ENCODE peak calls at places on chromosomes 5 and 9, in nine cellular contexts. R, D, C, Z, O, I, S, K and B are unnamed samples.

GRCh38 chr5:371811-372555 is 50.5 kb downstream of the AHRR start:
- DNase-seq in R (peak), D (peak), C (peak), Z (no peak), O (peak), I (no peak), S (no peak), K (peak), B (no peak)

GRCh38 chr5:7976411-7977190 is 107.7 kb downstream of the MTRR start:
- DNase-seq in R (no peak), D (no peak), C (no peak), Z (no peak), O (no peak), I (no peak), S (no peak), K (no peak), B (no peak)

GRCh38 chr9:89928106-89928505 is 323.3 kb downstream of the GADD45G start:
- DNase-seq in R (no peak), D (no peak), C (no peak), Z (no peak), O (no peak), I (no peak), S (no peak), K (no peak), B (no peak)

GRCh38 chr5:168291961-168292782 is 727 bp downstream of the WWC1 start:
- DNase-seq in R (no peak), D (peak), C (no peak), Z (no peak), O (no peak), I (no peak), S (no peak), K (no peak), B (no peak)

GRCh38 chr9:114742947-114743346 is 61.0 kb upstream of the TEX48 start:
- DNase-seq in R (no peak), D (no peak), C (no peak), Z (no peak), O (peak), I (no peak), S (no peak), K (no peak), B (no peak)

GRCh38 chr9:133263557-133263956 is 11.4 kb downstream of the ABO start:
- DNase-seq in R (no peak), D (no peak), C (no peak), Z (no peak), O (no peak), I (no peak), S (no peak), K (no peak), B (no peak)

GRCh38 chr5:105903069-105903468 is 1767.7 kb downstream of the EFNA5 start:
- DNase-seq in R (no peak), D (no peak), C (no peak), Z (peak), O (peak), I (no peak), S (no peak), K (no peak), B (no peak)

GRCh38 chr9:126113756-126114408 is 212.7 kb upstream of the MVB12B start:
- DNase-seq in R (peak), D (no peak), C (no peak), Z (no peak), O (no peak), I (no peak), S (no peak), K (no peak), B (no peak)

GRCh38 chr9:109989296-109989695 is 209.3 kb downstream of the PALM2AKAP2 start:
- DNase-seq in R (no peak), D (no peak), C (no peak), Z (no peak), O (peak), I (no peak), S (no peak), K (no peak), B (peak)

GRCh38 chr5:150582281-150582791 is 58.1 kb upstream of the SYNPO start:
- DNase-seq in R (no peak), D (peak), C (no peak), Z (no peak), O (peak), I (no peak), S (no peak), K (no peak), B (no peak)

GRCh38 chr5:93585054-93585751 is 2.2 kb downstream of the NR2F1 start:
- DNase-seq in R (no peak), D (no peak), C (no peak), Z (no peak), O (no peak), I (no peak), S (no peak), K (no peak), B (no peak)

GRCh38 chr9:28853487-28853886 is 1280.2 kb upstream of the C9orf72 start:
- DNase-seq in R (no peak), D (no peak), C (no peak), Z (no peak), O (no peak), I (no peak), S (no peak), K (no peak), B (no peak)

GRCh38 chr5:116492016-116492623 is 82.5 kb downstream of the SEMA6A start:
- DNase-seq in R (peak), D (no peak), C (no peak), Z (peak), O (peak), I (peak), S (no peak), K (no peak), B (peak)

GRCh38 chr5:168481330-168481788 is 4.9 kb upstream of the RARS1 start:
- DNase-seq in R (no peak), D (peak), C (no peak), Z (no peak), O (no peak), I (no peak), S (no peak), K (no peak), B (no peak)

GRCh38 chr5:96699186-96699820 is 37.1 kb downstream of the CAST start:
- DNase-seq in R (no peak), D (no peak), C (no peak), Z (no peak), O (no peak), I (no peak), S (no peak), K (no peak), B (no peak)

GRCh38 chr9:101326501-101326900 is 58.3 kb downstream of the BAAT start:
- DNase-seq in R (no peak), D (no peak), C (no peak), Z (no peak), O (no peak), I (no peak), S (no peak), K (no peak), B (no peak)

GRCh38 chr9:76576344-76576743 is 117.4 kb downstream of the GCNT1 start:
- DNase-seq in R (no peak), D (peak), C (no peak), Z (peak), O (peak), I (peak), S (peak), K (no peak), B (peak)

GRCh38 chr5:138752951-138753793 is at the start of gene CTNNA1:
- DNase-seq in R (peak), D (peak), C (peak), Z (no peak), O (peak), I (no peak), S (peak), K (peak), B (no peak)

GRCh38 chr5:67301285-67301904 is 104.8 kb upstream of the CD180 start:
- DNase-seq in R (peak), D (peak), C (no peak), Z (peak), O (peak), I (peak), S (no peak), K (peak), B (peak)

GRCh38 chr5:151141535-151141934 is 16.0 kb downstream of the ANXA6 start:
- DNase-seq in R (no peak), D (peak), C (no peak), Z (no peak), O (no peak), I (no peak), S (no peak), K (no peak), B (no peak)

GRCh38 chr5:66840527-66841013 is 244.4 kb downstream of the MAST4 start:
- DNase-seq in R (no peak), D (no peak), C (no peak), Z (no peak), O (peak), I (no peak), S (no peak), K (no peak), B (no peak)

GRCh38 chr5:57304931-57305330 is 131.1 kb downstream of the GPBP1 start:
- DNase-seq in R (no peak), D (no peak), C (no peak), Z (no peak), O (no peak), I (no peak), S (no peak), K (no peak), B (no peak)

GRCh38 chr5:31106742-31107546 is 86.5 kb upstream of the CDH6 start:
- DNase-seq in R (no peak), D (no peak), C (no peak), Z (no peak), O (no peak), I (no peak), S (no peak), K (no peak), B (no peak)

GRCh38 chr9:101705135-101705661 is 33.2 kb downstream of the GRIN3A start:
- DNase-seq in R (peak), D (peak), C (peak), Z (no peak), O (peak), I (no peak), S (no peak), K (no peak), B (no peak)

GRCh38 chr5:2714026-2714425 is 37.5 kb downstream of the IRX2 start:
- DNase-seq in R (no peak), D (no peak), C (no peak), Z (no peak), O (no peak), I (no peak), S (no peak), K (no peak), B (no peak)

DNA sequence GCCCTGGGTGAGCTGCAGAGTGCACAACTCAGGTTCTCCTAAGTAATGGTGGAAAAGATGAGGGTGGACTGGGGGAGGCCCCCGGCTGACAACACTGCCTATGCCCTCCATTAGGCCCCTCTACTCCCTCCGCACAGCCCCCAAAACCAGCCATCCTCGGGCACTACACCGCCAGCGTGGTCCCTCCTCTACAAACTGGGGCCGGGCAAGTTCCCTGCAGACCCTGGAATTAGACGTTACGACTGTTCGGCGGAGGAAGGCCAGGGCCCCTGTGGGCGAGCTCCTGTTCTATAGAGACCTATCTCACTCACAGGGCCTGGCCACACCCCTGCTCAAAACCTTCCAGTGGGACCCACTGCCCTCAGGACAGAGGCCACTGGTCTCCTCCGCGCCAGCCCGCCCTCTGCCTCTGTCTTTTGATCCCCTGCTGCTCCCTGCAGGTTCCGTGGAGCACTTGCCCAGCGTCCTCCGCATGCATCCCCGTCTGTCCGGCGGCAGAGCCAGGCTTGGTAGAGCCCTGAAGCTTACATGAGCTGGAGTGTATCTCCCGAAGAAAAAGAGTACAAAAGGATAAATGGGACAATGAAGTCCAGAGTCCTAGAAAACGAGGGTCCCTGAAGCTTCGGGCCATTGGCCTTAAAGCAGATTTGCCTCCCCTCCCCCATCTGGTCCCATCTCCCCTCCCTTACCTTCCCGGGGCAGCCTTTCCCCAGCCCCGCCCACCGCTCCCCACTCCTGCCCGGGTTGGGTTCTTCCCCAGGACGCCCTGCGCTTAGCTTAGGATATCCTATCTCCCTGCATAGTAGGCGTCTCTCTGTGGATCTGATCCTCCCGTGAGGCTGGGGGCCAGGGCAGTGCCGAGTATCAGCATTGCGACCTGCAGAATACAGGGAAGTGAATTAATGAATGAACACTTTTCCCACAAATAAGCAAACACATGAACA is 71.3 kb downstream of the HRH2 start:
- DNase-seq in R (no peak), D (no peak), C (no peak), Z (no peak), O (no peak), I (no peak), S (no peak), K (no peak), B (no peak)
- H3K4me3 ChIP-seq in R (no peak), D (no peak), C (no peak), Z (no peak), O (no peak), I (no peak), S (no peak), K (no peak), B (no peak)

GRCh38 chr5:170301901-170302728 is 4.5 kb upstream of the LCP2 start:
- DNase-seq in R (no peak), D (no peak), C (no peak), Z (no peak), O (no peak), I (no peak), S (no peak), K (no peak), B (no peak)

GRCh38 chr5:170305646-170306025 is 8.1 kb upstream of the LCP2 start:
- DNase-seq in R (no peak), D (no peak), C (no peak), Z (no peak), O (no peak), I (no peak), S (no peak), K (no peak), B (no peak)

GRCh38 chr5:170305016-170305645 is 7.6 kb upstream of the LCP2 start:
- DNase-seq in R (no peak), D (no peak), C (no peak), Z (no peak), O (no peak), I (no peak), S (no peak), K (no peak), B (no peak)

GRCh38 chr5:170302729-170303501 is 5.3 kb upstream of the LCP2 start:
- DNase-seq in R (no peak), D (no peak), C (no peak), Z (no peak), O (no peak), I (no peak), S (peak), K (peak), B (no peak)

DNA sequence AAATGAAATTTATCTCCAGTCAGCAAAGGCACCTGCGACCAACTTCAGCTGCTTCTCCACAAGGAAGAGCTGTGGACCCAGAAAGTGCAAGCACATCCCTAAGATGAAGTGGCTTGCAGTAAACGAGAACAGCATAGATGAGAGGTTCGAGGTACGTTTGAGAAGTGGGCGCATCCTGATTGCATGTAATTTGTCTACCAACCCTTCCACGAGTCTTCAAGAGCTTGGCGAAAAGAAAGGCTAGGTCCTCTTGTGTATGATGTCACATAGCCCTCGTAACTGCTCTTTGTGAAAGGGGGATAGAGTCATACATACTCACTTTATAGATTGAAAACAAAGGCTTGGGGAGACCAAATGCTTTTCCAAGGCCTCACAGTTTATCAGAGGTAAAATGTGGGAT is 6.0 kb upstream of the LCP2 start:
- DNase-seq in R (no peak), D (no peak), C (no peak), Z (no peak), O (no peak), I (no peak), S (no peak), K (no peak), B (no peak)
- H3K4me3 ChIP-seq in R (no peak), D (no peak), C (no peak), Z (no peak), O (no peak), I (no peak), S (peak), K (no peak), B (no peak)

DNA sequence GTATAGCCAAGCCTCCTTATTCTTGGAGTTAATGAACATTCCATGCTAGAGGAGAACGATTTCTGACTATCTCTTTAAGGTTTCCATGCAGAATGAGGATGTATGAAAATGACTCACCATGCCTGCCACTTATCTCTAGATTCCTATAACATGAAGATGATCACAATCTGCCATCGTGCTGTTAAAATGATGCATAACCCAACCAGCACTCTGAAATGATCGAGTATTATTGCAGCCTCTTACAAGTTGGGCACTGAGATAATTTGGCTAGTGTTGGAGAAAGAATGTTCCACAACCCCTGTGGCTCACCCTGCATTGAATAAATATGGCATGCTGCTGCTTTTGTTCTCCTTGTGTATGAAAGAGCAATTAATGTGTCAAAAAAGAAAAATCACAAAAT is 1143.6 kb upstream of the WWC1 start:
- DNase-seq in R (no peak), D (no peak), C (no peak), Z (no peak), O (no peak), I (no peak), S (no peak), K (no peak), B (no peak)
- H3K4me3 ChIP-seq in R (no peak), D (no peak), C (no peak), Z (no peak), O (no peak), I (no peak), S (no peak), K (no peak), B (no peak)

DNA sequence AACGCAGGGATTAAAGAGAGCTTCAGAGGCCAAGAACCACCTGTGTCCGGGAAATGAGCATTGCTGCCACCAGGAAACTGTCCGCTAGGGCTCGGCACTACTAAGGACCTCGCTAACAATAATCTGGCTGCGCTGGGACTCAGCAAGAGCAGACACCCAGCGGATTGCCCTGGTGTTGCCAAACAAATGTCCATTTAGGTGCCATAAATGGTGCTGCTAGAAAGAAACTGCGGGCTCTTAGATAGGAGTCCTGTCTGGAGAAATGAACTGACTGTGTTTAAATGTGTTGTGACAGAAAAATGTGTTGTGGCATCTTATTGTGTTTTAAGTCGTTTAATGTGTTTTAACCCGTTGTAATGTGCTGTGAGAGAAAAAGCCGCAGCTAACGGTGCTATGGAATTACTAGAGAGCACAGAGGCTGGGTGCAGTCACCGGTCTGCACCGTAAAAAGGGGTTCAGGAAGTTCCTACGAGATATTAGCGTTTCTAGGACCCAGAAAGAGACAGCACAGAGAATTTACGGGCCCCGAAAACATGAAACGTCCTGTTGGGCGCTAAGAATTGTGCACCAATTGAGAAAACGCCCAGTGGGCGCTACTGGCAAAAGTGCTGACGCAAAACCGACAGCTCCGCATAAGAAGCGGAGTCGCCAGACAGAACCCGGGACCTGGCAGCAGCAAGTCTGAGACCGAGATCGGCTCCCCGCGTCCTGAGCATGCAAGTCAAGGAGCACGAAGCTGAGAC is 90.6 kb downstream of the ANXA2R start:
- DNase-seq in R (peak), D (peak), C (peak), Z (peak), O (peak), I (peak), S (peak), K (peak), B (no peak)
- H3K4me3 ChIP-seq in R (peak), D (peak), C (peak), Z (peak), O (peak), I (peak), S (peak), K (peak), B (peak)

GRCh38 chr5:181114844-181115778 is 15.9 kb downstream of the OR2V1 start:
- DNase-seq in R (no peak), D (no peak), C (no peak), Z (no peak), O (peak), I (no peak), S (no peak), K (no peak), B (no peak)

GRCh38 chr5:181111010-181111409 is 20.0 kb downstream of the OR2V1 start:
- DNase-seq in R (no peak), D (no peak), C (no peak), Z (no peak), O (no peak), I (no peak), S (no peak), K (no peak), B (no peak)

GRCh38 chr5:181118369-181118768 is 12.6 kb downstream of the OR2V1 start:
- DNase-seq in R (no peak), D (no peak), C (no peak), Z (no peak), O (no peak), I (no peak), S (no peak), K (no peak), B (no peak)

GRCh38 chr5:181119105-181119504 is 11.9 kb downstream of the OR2V1 start:
- DNase-seq in R (no peak), D (no peak), C (no peak), Z (no peak), O (no peak), I (no peak), S (no peak), K (no peak), B (no peak)

GRCh38 chr5:181114284-181114843 is 16.6 kb downstream of the OR2V1 start:
- DNase-seq in R (no peak), D (no peak), C (no peak), Z (no peak), O (no peak), I (no peak), S (no peak), K (no peak), B (no peak)
- H3K4me3 ChIP-seq in R (no peak), D (no peak), C (no peak), Z (peak), O (no peak), I (peak), S (no peak), K (no peak), B (peak)